ENCODE peak calls at places on chromosome 17, in five cellular contexts. One of them, this sample, is unnamed.

GRCh38 chr17:37191219-37191618 is 184.6 kb upstream of the C17orf78 start:
- DNase-seq in lung: no peak
- DNase-seq in breast epithelium: no peak
- DNase-seq in astrocyte: peak; percentile 62
- DNase-seq in gastrocnemius medialis: no peak
- DNase-seq in this sample: no peak

GRCh38 chr17:31272236-31272635 is 24.8 kb downstream of the OMG start:
- DNase-seq in breast epithelium: no peak
- DNase-seq in gastrocnemius medialis: no peak
- DNase-seq in astrocyte: no peak
- DNase-seq in lung: no peak
- DNase-seq in this sample: no peak

GRCh38 chr17:69235338-69236058 is 6.9 kb upstream of the ABCA10 start:
- DNase-seq in gastrocnemius medialis: peak; percentile 58
- DNase-seq in lung: peak; percentile 81
- DNase-seq in astrocyte: peak; percentile 49
- DNase-seq in breast epithelium: peak; percentile 44
- DNase-seq in this sample: peak; percentile 42

GRCh38 chr17:79003661-79004411 is 5.7 kb downstream of the CANT1 start:
- DNase-seq in astrocyte: no peak
- DNase-seq in gastrocnemius medialis: peak; percentile 6
- DNase-seq in breast epithelium: no peak
- DNase-seq in lung: no peak
- DNase-seq in this sample: no peak

GRCh38 chr17:80596760-80597608 is 52.3 kb downstream of the RPTOR start:
- DNase-seq in lung: no peak
- DNase-seq in gastrocnemius medialis: no peak
- DNase-seq in astrocyte: peak; percentile 35
- DNase-seq in breast epithelium: no peak
- DNase-seq in this sample: no peak

GRCh38 chr17:37432671-37433070 is 26.0 kb downstream of the TADA2A start:
- DNase-seq in lung: no peak
- DNase-seq in breast epithelium: no peak
- DNase-seq in astrocyte: no peak
- DNase-seq in gastrocnemius medialis: no peak
- DNase-seq in this sample: no peak

GRCh38 chr17:13266596-13266995 is 248.8 kb upstream of the ELAC2 start:
- DNase-seq in breast epithelium: no peak
- DNase-seq in lung: no peak
- DNase-seq in gastrocnemius medialis: no peak
- DNase-seq in astrocyte: peak; percentile 63
- DNase-seq in this sample: no peak

GRCh38 chr17:47203984-47204721 is 5.0 kb upstream of the MYL4 start:
- DNase-seq in lung: no peak
- DNase-seq in astrocyte: peak; percentile 53
- DNase-seq in breast epithelium: no peak
- DNase-seq in gastrocnemius medialis: no peak
- DNase-seq in this sample: no peak

GRCh38 chr17:48012151-48012520 is 25.5 kb downstream of the COPZ2 start:
- DNase-seq in lung: no peak
- DNase-seq in astrocyte: no peak
- DNase-seq in gastrocnemius medialis: no peak
- DNase-seq in breast epithelium: no peak
- DNase-seq in this sample: no peak

GRCh38 chr17:10102817-10103216 is 95.6 kb downstream of the GAS7 start:
- DNase-seq in astrocyte: no peak
- DNase-seq in gastrocnemius medialis: no peak
- DNase-seq in lung: no peak
- DNase-seq in breast epithelium: no peak
- DNase-seq in this sample: no peak

GRCh38 chr17:42155614-42156045 is 841 bp upstream of the RAB5C start:
- DNase-seq in lung: no peak
- DNase-seq in astrocyte: no peak
- DNase-seq in breast epithelium: no peak
- DNase-seq in gastrocnemius medialis: no peak
- DNase-seq in this sample: no peak

GRCh38 chr17:2215616-2216364 is 87.8 kb downstream of the SMG6 start:
- DNase-seq in lung: peak; percentile 49
- DNase-seq in breast epithelium: peak; percentile 53
- DNase-seq in astrocyte: peak; percentile 99
- DNase-seq in gastrocnemius medialis: peak; percentile 74
- DNase-seq in this sample: no peak

GRCh38 chr17:34384822-34385605 is 22.0 kb upstream of the CCL1 start:
- DNase-seq in lung: no peak
- DNase-seq in astrocyte: no peak
- DNase-seq in gastrocnemius medialis: no peak
- DNase-seq in breast epithelium: no peak
- DNase-seq in this sample: no peak

GRCh38 chr17:22374741-22375140 is 682.4 kb downstream of the KCNJ18 start:
- DNase-seq in gastrocnemius medialis: no peak
- DNase-seq in lung: no peak
- DNase-seq in astrocyte: no peak
- DNase-seq in breast epithelium: no peak
- DNase-seq in this sample: no peak

GRCh38 chr17:41404024-41404651 is 6.7 kb upstream of the KRT31 start:
- DNase-seq in gastrocnemius medialis: no peak
- DNase-seq in lung: no peak
- DNase-seq in breast epithelium: peak; percentile 91
- DNase-seq in astrocyte: peak; percentile 98
- DNase-seq in this sample: peak; percentile 98

GRCh38 chr17:56593741-56594527 is 435 bp downstream of the NOG start:
- DNase-seq in breast epithelium: peak; percentile 35
- DNase-seq in gastrocnemius medialis: peak; percentile 52
- DNase-seq in lung: peak; percentile 63
- DNase-seq in astrocyte: peak; percentile 69
- DNase-seq in this sample: no peak

GRCh38 chr17:18285296-18285695 is 24.8 kb downstream of the MIEF2 start:
- DNase-seq in breast epithelium: no peak
- DNase-seq in gastrocnemius medialis: no peak
- DNase-seq in astrocyte: no peak
- DNase-seq in lung: no peak
- DNase-seq in this sample: no peak

GRCh38 chr17:42541041-42541833 is 5.2 kb downstream of the NAGLU start:
- DNase-seq in gastrocnemius medialis: no peak
- DNase-seq in breast epithelium: no peak
- DNase-seq in lung: no peak
- DNase-seq in astrocyte: no peak
- DNase-seq in this sample: no peak

GRCh38 chr17:81924557-81925532 is 2.7 kb downstream of the MAFG start:
- DNase-seq in lung: no peak
- DNase-seq in astrocyte: no peak
- DNase-seq in gastrocnemius medialis: no peak
- DNase-seq in breast epithelium: no peak
- DNase-seq in this sample: no peak
- H3K4me1 ChIP-seq in lung: peaks cover 36% of the 10 kb centered on the region
- H3K4me1 ChIP-seq in astrocyte: peaks cover 32% of the 10 kb centered on the region
- H3K4me1 ChIP-seq in gastrocnemius medialis: peaks cover 67% of the 10 kb centered on the region
- H3K4me1 ChIP-seq in breast epithelium: peaks cover 12% of the 10 kb centered on the region
- H3K4me1 ChIP-seq in this sample: peaks cover 35% of the 10 kb centered on the region

GRCh38 chr17:74520790-74521480 is 10.3 kb downstream of the CD300LB start:
- DNase-seq in breast epithelium: peak; percentile 16
- DNase-seq in lung: peak; percentile 29
- DNase-seq in gastrocnemius medialis: no peak
- DNase-seq in astrocyte: peak; percentile 9
- DNase-seq in this sample: no peak

GRCh38 chr17:74522381-74523090 is 8.7 kb downstream of the CD300LB start:
- DNase-seq in gastrocnemius medialis: no peak
- DNase-seq in breast epithelium: peak; percentile 13
- DNase-seq in astrocyte: no peak
- DNase-seq in lung: peak; percentile 17
- DNase-seq in this sample: no peak

GRCh38 chr17:74524751-74525725 is 6.2 kb downstream of the CD300LB start:
- DNase-seq in breast epithelium: peak; percentile 4
- DNase-seq in gastrocnemius medialis: no peak
- DNase-seq in astrocyte: no peak
- DNase-seq in lung: no peak
- DNase-seq in this sample: no peak

GRCh38 chr17:74521701-74522201 is 9.5 kb downstream of the CD300LB start:
- DNase-seq in astrocyte: no peak
- DNase-seq in gastrocnemius medialis: no peak
- DNase-seq in lung: peak; percentile 30
- DNase-seq in breast epithelium: peak; percentile 13
- DNase-seq in this sample: no peak

DNA sequence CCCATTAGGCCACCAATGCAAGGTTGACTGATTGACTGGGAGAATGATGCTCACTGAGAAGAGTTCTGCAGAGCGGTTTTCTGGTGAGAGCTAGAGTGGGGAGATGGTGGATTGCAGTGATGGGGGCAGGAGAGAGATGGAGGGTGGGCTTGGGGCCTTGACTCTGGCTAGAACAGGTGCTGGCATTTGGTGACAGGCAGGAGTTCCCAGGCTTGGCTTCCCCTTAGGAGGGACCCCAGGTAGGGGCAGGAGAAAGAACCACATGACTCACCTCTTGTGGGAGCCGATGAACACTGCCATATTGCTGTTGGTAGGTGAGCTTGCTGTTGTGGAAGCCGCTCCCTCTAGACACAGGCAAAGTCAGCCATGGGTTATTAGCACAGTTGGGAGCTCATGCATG is 8.0 kb downstream of the CD300LB start:
- DNase-seq in lung: no peak
- DNase-seq in gastrocnemius medialis: no peak
- DNase-seq in breast epithelium: no peak
- DNase-seq in astrocyte: no peak
- DNase-seq in this sample: no peak
- H3K4me1 ChIP-seq in lung: no peaks in the 10 kb centered on the region
- H3K4me1 ChIP-seq in gastrocnemius medialis: no peaks in the 10 kb centered on the region
- H3K4me1 ChIP-seq in breast epithelium: no peaks in the 10 kb centered on the region
- H3K4me1 ChIP-seq in astrocyte: no peaks in the 10 kb centered on the region
- H3K4me1 ChIP-seq in this sample: no peaks in the 10 kb centered on the region

GRCh38 chr17:45385331-45385997 is 47.2 kb downstream of the ARHGAP27 start:
- DNase-seq in lung: peak; percentile 92
- DNase-seq in gastrocnemius medialis: peak; percentile 80
- DNase-seq in breast epithelium: peak; percentile 75
- DNase-seq in astrocyte: peak; percentile 36
- DNase-seq in this sample: no peak
- H3K4me1 ChIP-seq in lung: no peaks in the 10 kb centered on the region
- H3K4me1 ChIP-seq in gastrocnemius medialis: no peaks in the 10 kb centered on the region
- H3K4me1 ChIP-seq in breast epithelium: no peaks in the 10 kb centered on the region
- H3K4me1 ChIP-seq in astrocyte: peaks cover 9% of the 10 kb centered on the region
- H3K4me1 ChIP-seq in this sample: peaks cover 23% of the 10 kb centered on the region

DNA sequence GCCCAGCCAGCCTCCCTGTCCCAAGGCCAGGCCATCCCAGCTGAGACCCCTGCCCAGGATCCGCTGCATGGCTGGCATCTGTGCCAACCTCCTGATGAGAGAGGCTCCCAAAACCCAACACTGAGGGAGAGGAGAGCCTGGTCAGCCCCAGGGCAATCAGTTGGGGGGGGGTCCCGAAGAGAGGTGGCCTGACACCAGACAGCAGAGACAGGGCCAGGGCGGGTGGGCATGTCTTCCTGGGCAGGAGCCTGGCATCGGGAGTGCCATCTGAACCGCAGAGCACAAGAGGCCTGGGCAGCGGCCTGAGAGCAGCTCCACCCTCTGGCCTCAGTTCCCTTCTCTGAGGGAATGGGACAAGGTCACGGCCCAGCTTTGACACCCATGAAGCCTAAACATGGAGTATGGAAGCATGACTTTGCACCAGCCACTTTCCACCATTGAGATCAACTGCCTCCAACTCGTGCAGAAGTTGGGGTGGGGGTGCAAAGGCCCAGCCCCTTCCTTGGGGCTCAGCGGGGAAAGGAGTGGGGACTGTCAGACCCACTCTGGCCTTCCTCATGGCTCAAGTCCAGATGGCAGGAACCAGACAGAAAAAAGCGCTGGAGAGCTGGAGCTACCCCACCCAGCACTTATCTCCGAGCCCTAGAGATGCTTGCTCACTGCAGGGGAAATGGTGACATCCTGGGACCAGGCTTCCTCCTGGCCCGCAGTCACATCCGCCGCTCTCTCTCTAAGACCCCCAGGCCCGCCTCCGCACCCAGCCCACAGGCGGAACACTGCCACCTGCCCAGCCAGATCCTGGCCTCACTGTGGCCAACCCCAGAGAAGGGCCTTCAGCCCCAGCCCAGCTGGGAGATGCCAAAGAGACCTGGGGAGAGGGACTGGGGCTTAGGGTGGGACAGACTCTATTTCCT is 9.7 kb downstream of the RHBDF2 start:
- DNase-seq in lung: no peak
- DNase-seq in astrocyte: no peak
- DNase-seq in breast epithelium: no peak
- DNase-seq in gastrocnemius medialis: no peak
- DNase-seq in this sample: no peak
- H3K4me1 ChIP-seq in lung: peaks cover 39% of the 10 kb centered on the region
- H3K4me1 ChIP-seq in astrocyte: peaks cover 18% of the 10 kb centered on the region
- H3K4me1 ChIP-seq in breast epithelium: no peaks in the 10 kb centered on the region
- H3K4me1 ChIP-seq in gastrocnemius medialis: peaks cover 17% of the 10 kb centered on the region
- H3K4me1 ChIP-seq in this sample: peaks cover 26% of the 10 kb centered on the region

GRCh38 chr17:77861133-77861695 is 97.3 kb upstream of the TNRC6C start:
- DNase-seq in breast epithelium: no peak
- DNase-seq in gastrocnemius medialis: no peak
- DNase-seq in lung: no peak
- DNase-seq in astrocyte: no peak
- DNase-seq in this sample: no peak
- H3K4me1 ChIP-seq in breast epithelium: no peaks in the 10 kb centered on the region
- H3K4me1 ChIP-seq in gastrocnemius medialis: no peaks in the 10 kb centered on the region
- H3K4me1 ChIP-seq in lung: peaks cover 6% of the 10 kb centered on the region
- H3K4me1 ChIP-seq in astrocyte: no peaks in the 10 kb centered on the region
- H3K4me1 ChIP-seq in this sample: no peaks in the 10 kb centered on the region

DNA sequence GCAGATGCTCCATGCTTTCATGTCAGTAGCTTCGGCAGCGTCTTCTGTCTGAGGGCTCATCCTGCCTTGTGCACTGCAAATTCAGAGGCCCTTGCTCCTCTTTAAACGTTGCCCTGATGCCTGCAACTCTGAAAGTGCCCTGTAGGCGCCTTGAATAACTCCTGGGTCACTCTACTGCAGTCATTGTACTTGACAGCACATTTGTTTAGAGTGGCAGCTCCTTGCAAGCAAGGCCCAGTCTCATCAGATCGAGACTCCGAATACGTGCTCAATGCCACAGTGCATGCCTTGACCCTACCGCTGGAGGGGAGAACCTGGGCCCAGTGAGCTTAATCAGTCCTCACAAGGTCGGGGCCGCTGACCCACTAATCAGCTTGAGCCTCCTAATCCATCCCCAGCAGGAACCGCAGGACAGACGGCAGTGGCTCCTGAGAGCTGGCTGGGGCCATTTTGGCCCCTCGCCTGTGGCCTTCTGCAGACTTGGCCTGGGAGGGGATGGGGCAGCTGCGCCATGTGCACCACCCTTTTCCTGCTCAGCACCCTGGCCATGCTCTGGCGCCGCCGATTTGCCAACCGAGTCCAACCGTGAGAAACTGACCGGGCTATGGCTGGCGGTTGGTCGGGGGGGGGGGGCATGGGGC is at the start of gene PRCD:
- DNase-seq in lung: no peak
- DNase-seq in astrocyte: no peak
- DNase-seq in breast epithelium: no peak
- DNase-seq in gastrocnemius medialis: no peak
- DNase-seq in this sample: no peak
- H3K4me1 ChIP-seq in lung: peaks cover 30% of the 10 kb centered on the region
- H3K4me1 ChIP-seq in astrocyte: peaks cover 24% of the 10 kb centered on the region
- H3K4me1 ChIP-seq in breast epithelium: peaks cover 1% of the 10 kb centered on the region
- H3K4me1 ChIP-seq in gastrocnemius medialis: peaks cover 31% of the 10 kb centered on the region
- H3K4me1 ChIP-seq in this sample: peaks cover 23% of the 10 kb centered on the region

This sample was measured in keratinocyte.